ENCODE peak calls at places on chromosome 10, in ten cellular contexts. M is GM20000, V is HFF-Myc, P is right atrium auricular region, X is adrenal gland, I is breast epithelium, A is brain microvascular endothelial cell, W is OCI-LY7, Q is fibroblast of lung, O is upper lobe of left lung. G is an unnamed sample.

GRCh38 chr10:28841625-28842024 is 164.3 kb downstream of the BAMBI start:
- DNase-seq in V (no peak), X (peak; percentile 46), M (no peak), P (no peak), A (peak; percentile 49), Q (peak; percentile 67), I (no peak), O (no peak), W (no peak), G (no peak)

GRCh38 chr10:71742301-71743098 is 22.9 kb upstream of the C10orf105 start:
- DNase-seq in I (no peak), V (no peak), O (no peak), P (no peak), Q (no peak), A (no peak), W (no peak), X (no peak), M (no peak), G (no peak)

GRCh38 chr10:91601212-91601611 is 31.7 kb downstream of the PPP1R3C start:
- DNase-seq in V (no peak), O (no peak), Q (no peak), X (no peak), I (no peak), A (no peak), M (no peak), P (no peak), W (no peak), G (no peak)

GRCh38 chr10:107918171-107918570 is 753.7 kb upstream of the SORCS1 start:
- DNase-seq in W (no peak), P (no peak), X (no peak), Q (no peak), O (no peak), I (no peak), V (no peak), A (no peak), M (no peak), G (no peak)

GRCh38 chr10:132858121-132859081 is 72.5 kb upstream of the NKX6-2 start:
- DNase-seq in P (no peak), O (peak; percentile 78), M (no peak), A (no peak), W (no peak), I (no peak), Q (no peak), V (no peak), X (no peak), G (no peak)

GRCh38 chr10:14605231-14605925 is 169.3 kb downstream of the FAM107B start:
- DNase-seq in I (no peak), M (peak; percentile 73), Q (peak; percentile 36), V (no peak), A (no peak), P (no peak), O (no peak), W (no peak), X (no peak), G (peak; percentile 65)

GRCh38 chr10:97007417-97007816 is 175.3 kb downstream of the LCOR start:
- DNase-seq in P (no peak), I (no peak), W (no peak), O (no peak), X (no peak), A (no peak), Q (no peak), V (no peak), M (no peak), G (no peak)

GRCh38 chr10:78336402-78336791 is 302.7 kb downstream of the RPS24 start:
- DNase-seq in A (peak; percentile 73), M (no peak), I (peak; percentile 15), W (no peak), Q (peak; percentile 87), P (peak; percentile 57), V (peak; percentile 71), X (no peak), O (no peak), G (no peak)

GRCh38 chr10:131261890-131262289 is 49.6 kb downstream of the TCERG1L start:
- DNase-seq in V (no peak), Q (no peak), A (no peak), X (no peak), P (no peak), O (no peak), W (no peak), M (no peak), I (no peak), G (no peak)

GRCh38 chr10:7788640-7789335 is 811 bp downstream of the ATP5F1C start:
- DNase-seq in V (no peak), M (peak; percentile 44), W (peak; percentile 41), X (no peak), I (no peak), Q (peak; percentile 24), A (no peak), O (peak; percentile 37), P (no peak), G (no peak)

GRCh38 chr10:89810908-89811515 is 109.6 kb downstream of the KIF20B start:
- DNase-seq in M (no peak), I (no peak), Q (no peak), V (no peak), A (no peak), W (no peak), X (no peak), P (no peak), O (no peak), G (no peak)

GRCh38 chr10:20059084-20059835 is 243.0 kb downstream of the PLXDC2 start:
- DNase-seq in M (no peak), P (no peak), X (no peak), O (no peak), A (no peak), Q (peak; percentile 70), W (no peak), V (no peak), I (no peak), G (no peak)

GRCh38 chr10:34281661-34282060 is 533.4 kb downstream of the PARD3 start:
- DNase-seq in A (no peak), I (no peak), V (no peak), W (no peak), P (no peak), M (no peak), Q (no peak), O (no peak), X (no peak), G (no peak)

GRCh38 chr10:34286136-34286739 is 528.9 kb downstream of the PARD3 start:
- DNase-seq in I (no peak), M (no peak), O (no peak), Q (no peak), P (no peak), X (peak; percentile 65), W (no peak), A (no peak), V (no peak), G (no peak)

GRCh38 chr10:34275626-34276025 is 539.5 kb downstream of the PARD3 start:
- DNase-seq in A (no peak), M (no peak), V (no peak), W (no peak), I (no peak), Q (no peak), X (no peak), O (no peak), P (no peak), G (no peak)

GRCh38 chr10:34282186-34282585 is 532.9 kb downstream of the PARD3 start:
- DNase-seq in W (no peak), P (no peak), V (no peak), M (no peak), A (no peak), Q (no peak), O (no peak), X (no peak), I (no peak), G (no peak)

DNA sequence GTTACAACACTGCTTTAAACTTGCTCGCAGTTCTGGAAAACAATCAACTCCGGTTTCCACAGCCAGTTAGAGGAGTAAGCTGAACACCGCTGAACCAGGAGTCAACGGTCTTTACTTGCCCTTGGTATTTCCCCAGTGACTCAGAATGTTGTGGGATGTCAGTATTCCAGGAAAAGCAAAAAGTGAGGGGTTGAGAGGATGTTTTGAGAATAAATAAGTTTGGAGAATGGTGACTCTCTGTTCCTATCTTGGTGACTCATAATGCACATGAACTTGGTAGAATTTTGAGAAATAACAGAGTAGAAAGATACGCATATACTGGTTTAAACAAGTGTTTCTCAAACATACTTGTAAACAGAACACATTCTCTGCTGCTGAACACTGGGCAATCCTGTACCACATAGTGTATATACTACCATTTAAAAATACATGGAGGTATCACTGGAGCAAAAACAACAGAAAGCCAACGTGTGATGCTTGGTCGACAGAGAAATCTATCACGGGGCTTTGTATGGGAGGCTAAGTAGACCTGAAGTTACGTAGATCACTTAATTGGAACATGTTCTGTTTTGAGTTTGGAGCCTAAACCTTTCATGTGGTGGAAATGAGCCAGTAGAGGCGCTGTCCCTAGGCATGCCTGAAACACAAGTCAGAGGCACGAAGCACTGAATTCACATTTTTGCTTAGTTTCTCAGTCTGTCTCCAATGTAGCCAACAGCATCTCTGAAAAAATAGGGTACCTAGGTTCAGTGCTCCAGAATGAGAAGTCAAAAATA is 534.3 kb downstream of the PARD3 start:
- DNase-seq in V (peak; percentile 84), Q (peak; percentile 98), P (no peak), X (peak; percentile 70), I (peak; percentile 72), W (no peak), M (no peak), O (no peak), A (peak; percentile 96), G (no peak)
- TF ChIP-seq CTCF in V (peak; percentile 34), Q (no peak), P (no peak), X (no peak), I (no peak), W (peak; percentile 42), M (no peak), O (no peak), A (peak; percentile 79), G (no peak)

GRCh38 chr10:63595072-63595471 is 73.9 kb downstream of the REEP3 start:
- DNase-seq in M (no peak), W (no peak), I (no peak), V (no peak), P (no peak), X (no peak), Q (peak; percentile 16), A (no peak), O (no peak), G (no peak)
- TF ChIP-seq CTCF in M (no peak), W (no peak), I (peak; percentile 11), V (no peak), P (no peak), X (no peak), Q (no peak), A (no peak), O (no peak), G (no peak)

GRCh38 chr10:33330543-33331019 is 3.9 kb downstream of the NRP1 start:
- DNase-seq in X (peak; percentile 86), O (no peak), V (peak; percentile 85), Q (peak; percentile 92), M (peak; percentile 73), P (peak; percentile 91), W (peak; percentile 67), A (peak; percentile 88), I (peak; percentile 72), G (peak; percentile 41)
- TF ChIP-seq CTCF in X (peak; percentile 90), O (peak; percentile 88), V (peak; percentile 91), Q (peak; percentile 94), M (peak; percentile 87), P (peak; percentile 85), W (peak; percentile 99), A (peak; percentile 92), I (peak; percentile 84), G (peak; percentile 85)

DNA sequence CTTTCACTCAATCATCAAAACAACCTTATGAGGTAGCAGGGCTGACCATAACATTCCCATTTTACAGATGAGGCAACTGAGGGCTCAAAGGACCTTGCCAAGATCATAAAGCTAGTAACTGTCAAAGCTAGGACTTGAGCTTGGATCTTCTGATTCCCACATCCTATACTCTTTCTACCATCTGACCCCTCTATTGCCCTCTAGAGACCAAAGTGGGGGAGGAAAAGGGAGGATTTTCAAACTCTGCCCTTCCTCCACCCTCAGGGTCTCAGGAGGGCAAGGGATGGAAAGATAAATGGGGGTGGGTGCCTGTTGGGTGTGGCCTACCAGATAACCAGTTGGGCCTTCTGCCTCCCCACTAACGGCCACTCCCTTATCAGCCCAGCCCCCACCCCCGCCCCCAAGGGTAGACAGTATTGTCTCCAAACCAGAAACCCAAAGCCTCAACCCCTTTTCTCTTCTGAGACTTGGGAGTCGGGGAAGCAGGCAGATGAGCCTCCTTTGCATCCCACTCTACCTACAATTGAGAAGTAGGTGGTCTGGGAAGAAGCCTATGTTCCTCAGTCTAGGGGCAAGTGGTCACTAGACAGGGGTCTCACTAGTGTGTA is 7.9 kb downstream of the LDB1 start:
- DNase-seq in V (no peak), P (no peak), A (no peak), W (no peak), Q (no peak), X (no peak), I (no peak), O (no peak), M (no peak), G (no peak)
- TF ChIP-seq CTCF in V (peak; percentile 24), P (no peak), A (peak; percentile 39), W (peak; percentile 65), Q (no peak), X (no peak), I (no peak), O (no peak), M (no peak), G (peak; percentile 38)